ENCODE peak calls at places on chromosomes 4 and X, in six cellular contexts. One of them, this sample, is unnamed.

GRCh38 chr4:132488555-132488954 is 660.5 kb upstream of the PCDH10 start:
- DNase-seq in tibial artery: no peak
- DNase-seq in GM23248: no peak
- DNase-seq in left ventricle myocardium inferior: no peak
- DNase-seq in kidney epithelial cell: no peak
- DNase-seq in psoas muscle: no peak
- DNase-seq in this sample: no peak

GRCh38 chrX:18927558-18927957 is 56.4 kb downstream of the PHKA2 start:
- DNase-seq in tibial artery: no peak
- DNase-seq in GM23248: no peak
- DNase-seq in left ventricle myocardium inferior: no peak
- DNase-seq in kidney epithelial cell: no peak
- DNase-seq in psoas muscle: no peak
- DNase-seq in this sample: no peak

GRCh38 chr4:189126040-189126439 is 814.6 kb upstream of the FRG1 start:
- DNase-seq in tibial artery: no peak
- DNase-seq in GM23248: no peak
- DNase-seq in left ventricle myocardium inferior: no peak
- DNase-seq in kidney epithelial cell: no peak
- DNase-seq in psoas muscle: no peak
- DNase-seq in this sample: no peak

GRCh38 chr4:113978561-113979156 is 788 bp downstream of the ARSJ start:
- DNase-seq in tibial artery: no peak
- DNase-seq in GM23248: peak
- DNase-seq in left ventricle myocardium inferior: no peak
- DNase-seq in kidney epithelial cell: no peak
- DNase-seq in psoas muscle: no peak
- DNase-seq in this sample: no peak

GRCh38 chr4:183758735-183759447 is 99.8 kb downstream of the TRAPPC11 start:
- DNase-seq in tibial artery: no peak
- DNase-seq in GM23248: no peak
- DNase-seq in left ventricle myocardium inferior: no peak
- DNase-seq in kidney epithelial cell: no peak
- DNase-seq in psoas muscle: no peak
- DNase-seq in this sample: no peak

GRCh38 chrX:71184092-71184491 is 38.9 kb upstream of the GJB1 start:
- DNase-seq in tibial artery: no peak
- DNase-seq in GM23248: no peak
- DNase-seq in left ventricle myocardium inferior: no peak
- DNase-seq in kidney epithelial cell: no peak
- DNase-seq in psoas muscle: no peak
- DNase-seq in this sample: no peak

GRCh38 chr4:98781641-98782348 is 123.4 kb upstream of the TSPAN5 start:
- DNase-seq in tibial artery: no peak
- DNase-seq in GM23248: no peak
- DNase-seq in left ventricle myocardium inferior: no peak
- DNase-seq in kidney epithelial cell: no peak
- DNase-seq in psoas muscle: no peak
- DNase-seq in this sample: no peak

GRCh38 chr4:106149026-106149425 is 167.0 kb downstream of the TBCK start:
- DNase-seq in tibial artery: no peak
- DNase-seq in GM23248: no peak
- DNase-seq in left ventricle myocardium inferior: no peak
- DNase-seq in kidney epithelial cell: no peak
- DNase-seq in psoas muscle: no peak
- DNase-seq in this sample: no peak

GRCh38 chr4:102247041-102247440 is 98.2 kb downstream of the SLC39A8 start:
- DNase-seq in tibial artery: no peak
- DNase-seq in GM23248: peak
- DNase-seq in left ventricle myocardium inferior: no peak
- DNase-seq in kidney epithelial cell: no peak
- DNase-seq in psoas muscle: no peak
- DNase-seq in this sample: no peak

GRCh38 chrX:42241421-42241820 is 318.1 kb upstream of the CASK start:
- DNase-seq in tibial artery: no peak
- DNase-seq in GM23248: peak
- DNase-seq in left ventricle myocardium inferior: no peak
- DNase-seq in kidney epithelial cell: no peak
- DNase-seq in psoas muscle: no peak
- DNase-seq in this sample: no peak

GRCh38 chr4:26323807-26324206 is 3.0 kb downstream of the RBPJ start:
- DNase-seq in tibial artery: no peak
- DNase-seq in GM23248: peak
- DNase-seq in left ventricle myocardium inferior: no peak
- DNase-seq in kidney epithelial cell: no peak
- DNase-seq in psoas muscle: no peak
- DNase-seq in this sample: no peak

GRCh38 chr4:1572964-1573720 is 111.0 kb downstream of the FAM53A start:
- DNase-seq in tibial artery: no peak
- DNase-seq in GM23248: no peak
- DNase-seq in left ventricle myocardium inferior: no peak
- DNase-seq in kidney epithelial cell: no peak
- DNase-seq in psoas muscle: peak
- DNase-seq in this sample: no peak

GRCh38 chr4:119517361-119518229 is 111.0 kb downstream of the PDE5A start:
- DNase-seq in tibial artery: no peak
- DNase-seq in GM23248: peak
- DNase-seq in left ventricle myocardium inferior: no peak
- DNase-seq in kidney epithelial cell: no peak
- DNase-seq in psoas muscle: no peak
- DNase-seq in this sample: no peak

GRCh38 chr4:79298027-79298426 is 27.8 kb downstream of the NAA11 start:
- DNase-seq in tibial artery: no peak
- DNase-seq in GM23248: no peak
- DNase-seq in left ventricle myocardium inferior: no peak
- DNase-seq in kidney epithelial cell: no peak
- DNase-seq in psoas muscle: no peak
- DNase-seq in this sample: no peak

GRCh38 chr4:45638641-45639040 is 485.2 kb downstream of the GABRG1 start:
- DNase-seq in tibial artery: no peak
- DNase-seq in GM23248: no peak
- DNase-seq in left ventricle myocardium inferior: no peak
- DNase-seq in kidney epithelial cell: no peak
- DNase-seq in psoas muscle: no peak
- DNase-seq in this sample: no peak

GRCh38 chrX:2497961-2498780 is 2.6 kb downstream of the DHRSX start:
- DNase-seq in tibial artery: no peak
- DNase-seq in GM23248: peak
- DNase-seq in left ventricle myocardium inferior: no peak
- DNase-seq in kidney epithelial cell: no peak
- DNase-seq in psoas muscle: no peak
- DNase-seq in this sample: no peak

GRCh38 chr4:159358226-159358625 is 255.3 kb downstream of the RAPGEF2 start:
- DNase-seq in tibial artery: no peak
- DNase-seq in GM23248: peak
- DNase-seq in left ventricle myocardium inferior: no peak
- DNase-seq in kidney epithelial cell: peak
- DNase-seq in psoas muscle: no peak
- DNase-seq in this sample: no peak

GRCh38 chr4:67749286-67749685 is 4.9 kb downstream of the GNRHR start:
- DNase-seq in tibial artery: no peak
- DNase-seq in GM23248: no peak
- DNase-seq in left ventricle myocardium inferior: no peak
- DNase-seq in kidney epithelial cell: no peak
- DNase-seq in psoas muscle: no peak
- DNase-seq in this sample: no peak

GRCh38 chr4:10198365-10198764 is 81.8 kb upstream of the WDR1 start:
- DNase-seq in tibial artery: no peak
- DNase-seq in GM23248: no peak
- DNase-seq in left ventricle myocardium inferior: no peak
- DNase-seq in kidney epithelial cell: no peak
- DNase-seq in psoas muscle: no peak
- DNase-seq in this sample: no peak

GRCh38 chr4:52983563-52984303 is 121.6 kb downstream of the RASL11B start:
- DNase-seq in tibial artery: no peak
- DNase-seq in GM23248: peak
- DNase-seq in left ventricle myocardium inferior: no peak
- DNase-seq in kidney epithelial cell: peak
- DNase-seq in psoas muscle: no peak
- DNase-seq in this sample: no peak

GRCh38 chr4:128471576-128471975 is 184.0 kb upstream of the PGRMC2 start:
- DNase-seq in tibial artery: no peak
- DNase-seq in GM23248: peak
- DNase-seq in left ventricle myocardium inferior: no peak
- DNase-seq in kidney epithelial cell: no peak
- DNase-seq in psoas muscle: no peak
- DNase-seq in this sample: no peak

GRCh38 chr4:2797545-2798305 is 4.8 kb downstream of the SH3BP2 start:
- DNase-seq in tibial artery: peak
- DNase-seq in GM23248: no peak
- DNase-seq in left ventricle myocardium inferior: no peak
- DNase-seq in kidney epithelial cell: no peak
- DNase-seq in psoas muscle: peak
- DNase-seq in this sample: peak

GRCh38 chr4:99352602-99353580 is at the start of gene ADH1C:
- DNase-seq in tibial artery: no peak
- DNase-seq in GM23248: no peak
- DNase-seq in left ventricle myocardium inferior: no peak
- DNase-seq in kidney epithelial cell: no peak
- DNase-seq in psoas muscle: no peak
- DNase-seq in this sample: no peak

GRCh38 chrX:75609361-75609760 is 86.5 kb upstream of the ZDHHC15 start:
- DNase-seq in tibial artery: no peak
- DNase-seq in GM23248: no peak
- DNase-seq in left ventricle myocardium inferior: no peak
- DNase-seq in kidney epithelial cell: no peak
- DNase-seq in psoas muscle: no peak
- DNase-seq in this sample: no peak

GRCh38 chr4:6532658-6533057 is 42.3 kb upstream of the MAN2B2 start:
- DNase-seq in tibial artery: no peak
- DNase-seq in GM23248: no peak
- DNase-seq in left ventricle myocardium inferior: no peak
- DNase-seq in kidney epithelial cell: no peak
- DNase-seq in psoas muscle: no peak
- DNase-seq in this sample: no peak

GRCh38 chrX:49183701-49184281 is 2.4 kb downstream of the PRICKLE3 start:
- DNase-seq in tibial artery: no peak
- DNase-seq in GM23248: no peak
- DNase-seq in left ventricle myocardium inferior: no peak
- DNase-seq in kidney epithelial cell: no peak
- DNase-seq in psoas muscle: no peak
- DNase-seq in this sample: no peak
- H3K4me3 ChIP-seq in tibial artery: peak
- H3K4me3 ChIP-seq in GM23248: peak
- H3K4me3 ChIP-seq in left ventricle myocardium inferior: peak
- H3K4me3 ChIP-seq in kidney epithelial cell: no peak
- H3K4me3 ChIP-seq in psoas muscle: peak
- H3K4me3 ChIP-seq in this sample: peak

DNA sequence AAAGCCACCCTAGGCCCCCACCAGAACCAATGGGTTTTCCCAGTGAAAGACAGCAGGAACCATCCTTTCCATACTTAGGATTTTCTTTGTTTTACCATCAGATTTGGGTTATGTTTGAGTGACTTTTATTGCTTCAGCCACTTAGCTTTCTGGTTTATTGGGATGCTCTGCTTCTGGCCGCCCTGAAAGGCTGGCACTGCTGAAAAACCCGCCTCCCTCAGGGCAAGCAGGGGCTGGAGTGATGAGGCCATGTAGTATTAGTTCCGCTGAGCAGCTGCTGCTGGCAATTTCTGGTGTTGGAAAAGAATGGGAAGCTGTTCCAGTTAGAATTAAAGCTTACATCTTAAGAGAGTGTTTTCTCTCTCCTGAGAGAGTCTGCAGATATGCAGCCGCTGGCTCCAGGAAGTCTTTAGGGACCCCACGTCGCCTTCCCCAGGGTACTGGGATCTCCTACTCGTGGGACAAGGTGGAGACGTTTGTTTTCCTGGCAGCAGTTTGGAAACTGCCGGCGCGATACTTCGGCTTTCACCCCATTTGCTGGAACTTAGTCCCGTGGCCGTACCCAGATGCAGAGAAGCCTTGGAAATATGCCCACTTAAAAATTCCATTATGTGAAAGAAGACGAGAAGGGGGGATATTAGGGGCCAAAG is 72.4 kb downstream of the TMEM131L start:
- DNase-seq in tibial artery: peak
- DNase-seq in GM23248: peak
- DNase-seq in left ventricle myocardium inferior: peak
- DNase-seq in kidney epithelial cell: no peak
- DNase-seq in psoas muscle: peak
- DNase-seq in this sample: no peak
- H3K4me3 ChIP-seq in tibial artery: peak
- H3K4me3 ChIP-seq in GM23248: peak
- H3K4me3 ChIP-seq in left ventricle myocardium inferior: peak
- H3K4me3 ChIP-seq in kidney epithelial cell: no peak
- H3K4me3 ChIP-seq in psoas muscle: peak
- H3K4me3 ChIP-seq in this sample: peak

GRCh38 chr4:8202526-8203375 is 3.7 kb downstream of the SH3TC1 start:
- DNase-seq in tibial artery: no peak
- DNase-seq in GM23248: no peak
- DNase-seq in left ventricle myocardium inferior: no peak
- DNase-seq in kidney epithelial cell: no peak
- DNase-seq in psoas muscle: no peak
- DNase-seq in this sample: no peak
- H3K4me3 ChIP-seq in tibial artery: peak
- H3K4me3 ChIP-seq in GM23248: no peak
- H3K4me3 ChIP-seq in left ventricle myocardium inferior: no peak
- H3K4me3 ChIP-seq in kidney epithelial cell: no peak
- H3K4me3 ChIP-seq in psoas muscle: no peak
- H3K4me3 ChIP-seq in this sample: peak

DNA sequence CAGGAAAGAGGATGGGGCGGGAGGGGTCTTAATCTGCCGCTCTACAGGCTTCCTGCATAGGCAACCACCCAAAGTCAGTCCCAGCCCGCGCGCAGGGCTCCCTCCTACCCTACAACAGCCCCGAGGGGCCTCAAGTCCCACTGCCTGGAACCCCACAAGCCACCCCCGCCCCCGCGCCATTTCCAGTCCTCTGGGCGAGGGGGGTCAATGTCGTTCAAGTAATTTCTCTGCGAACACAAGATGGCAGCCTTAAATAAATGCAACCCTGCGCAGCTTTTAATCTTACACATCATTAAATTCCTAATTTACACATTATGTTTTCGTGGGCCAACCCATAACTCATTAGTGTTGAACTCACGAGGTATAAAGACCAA is 92.9 kb downstream of the BCOR start:
- DNase-seq in tibial artery: no peak
- DNase-seq in GM23248: no peak
- DNase-seq in left ventricle myocardium inferior: no peak
- DNase-seq in kidney epithelial cell: no peak
- DNase-seq in psoas muscle: no peak
- DNase-seq in this sample: no peak
- H3K4me3 ChIP-seq in tibial artery: peak
- H3K4me3 ChIP-seq in GM23248: no peak
- H3K4me3 ChIP-seq in left ventricle myocardium inferior: peak
- H3K4me3 ChIP-seq in kidney epithelial cell: no peak
- H3K4me3 ChIP-seq in psoas muscle: no peak
- H3K4me3 ChIP-seq in this sample: no peak